ENCODE peak calls at places on chromosomes 3 and 15, in four cellular contexts. One of them, this sample, is unnamed.
A peak's percentile ranks its signal among the peaks of the same experiment; 100 is the strongest.

GRCh38 chr3:21779909-21780308 is 28.9 kb upstream of the ZNF385D start:
- DNase-seq in fibroblast of lung: no peak
- DNase-seq in astrocyte of the cerebellum: no peak
- DNase-seq in body of pancreas: no peak
- DNase-seq in this sample: no peak

GRCh38 chr3:8353364-8353763 is 148.3 kb upstream of the LMCD1 start:
- DNase-seq in fibroblast of lung: no peak
- DNase-seq in astrocyte of the cerebellum: no peak
- DNase-seq in body of pancreas: no peak
- DNase-seq in this sample: no peak

GRCh38 chr3:9553021-9553948 is at the start of gene LHFPL4:
- DNase-seq in fibroblast of lung: no peak
- DNase-seq in astrocyte of the cerebellum: no peak
- DNase-seq in body of pancreas: peak; percentile 8
- DNase-seq in this sample: no peak

GRCh38 chr3:63159764-63160163 is 118.3 kb upstream of the SYNPR start:
- DNase-seq in fibroblast of lung: no peak
- DNase-seq in astrocyte of the cerebellum: no peak
- DNase-seq in body of pancreas: no peak
- DNase-seq in this sample: no peak

GRCh38 chr15:62083168-62084154 is 16.7 kb downstream of the C2CD4A start:
- DNase-seq in fibroblast of lung: no peak
- DNase-seq in astrocyte of the cerebellum: no peak
- DNase-seq in body of pancreas: no peak
- DNase-seq in this sample: no peak

GRCh38 chr15:29032776-29033175 is 147.0 kb downstream of the APBA2 start:
- DNase-seq in fibroblast of lung: no peak
- DNase-seq in astrocyte of the cerebellum: no peak
- DNase-seq in body of pancreas: no peak
- DNase-seq in this sample: no peak

GRCh38 chr3:14228611-14229470 is 50.2 kb downstream of the LSM3 start:
- DNase-seq in fibroblast of lung: no peak
- DNase-seq in astrocyte of the cerebellum: no peak
- DNase-seq in body of pancreas: no peak
- DNase-seq in this sample: no peak

GRCh38 chr3:66655119-66655518 is 154.3 kb upstream of the LRIG1 start:
- DNase-seq in fibroblast of lung: no peak
- DNase-seq in astrocyte of the cerebellum: no peak
- DNase-seq in body of pancreas: no peak
- DNase-seq in this sample: no peak

GRCh38 chr3:42900731-42901420 is 5.1 kb upstream of the ZNF662 start:
- DNase-seq in fibroblast of lung: no peak
- DNase-seq in astrocyte of the cerebellum: no peak
- DNase-seq in body of pancreas: no peak
- DNase-seq in this sample: no peak

GRCh38 chr3:129278970-129279906 is 568 bp downstream of the HMCES start:
- DNase-seq in fibroblast of lung: peak; percentile 34
- DNase-seq in astrocyte of the cerebellum: no peak
- DNase-seq in body of pancreas: peak; percentile 31
- DNase-seq in this sample: no peak

GRCh38 chr15:35545825-35546580 is at the start of gene DPH6:
- DNase-seq in fibroblast of lung: peak; percentile 85
- DNase-seq in astrocyte of the cerebellum: no peak
- DNase-seq in body of pancreas: peak; percentile 86
- DNase-seq in this sample: peak; percentile 3

GRCh38 chr15:89335289-89336041 is 841 bp upstream of the POLG start:
- DNase-seq in fibroblast of lung: no peak
- DNase-seq in astrocyte of the cerebellum: peak; percentile 6
- DNase-seq in body of pancreas: no peak
- DNase-seq in this sample: no peak

GRCh38 chr15:98547741-98548166 is 100.6 kb upstream of the IGF1R start:
- DNase-seq in fibroblast of lung: peak; percentile 83
- DNase-seq in astrocyte of the cerebellum: no peak
- DNase-seq in body of pancreas: no peak
- DNase-seq in this sample: no peak

GRCh38 chr15:60865507-60865906 is 363.6 kb downstream of the RORA start:
- DNase-seq in fibroblast of lung: no peak
- DNase-seq in astrocyte of the cerebellum: no peak
- DNase-seq in body of pancreas: no peak
- DNase-seq in this sample: no peak

GRCh38 chr3:130900959-130901358 is 7.1 kb downstream of the ATP2C1 start:
- DNase-seq in fibroblast of lung: no peak
- DNase-seq in astrocyte of the cerebellum: no peak
- DNase-seq in body of pancreas: no peak
- DNase-seq in this sample: no peak

GRCh38 chr15:67820147-67820991 is 4.9 kb upstream of the SKOR1 start:
- DNase-seq in fibroblast of lung: no peak
- DNase-seq in astrocyte of the cerebellum: no peak
- DNase-seq in body of pancreas: no peak
- DNase-seq in this sample: no peak

GRCh38 chr15:83567318-83567717 is 86.6 kb upstream of the ADAMTSL3 start:
- DNase-seq in fibroblast of lung: no peak
- DNase-seq in astrocyte of the cerebellum: no peak
- DNase-seq in body of pancreas: no peak
- DNase-seq in this sample: no peak

GRCh38 chr15:71364117-71364584 is 248.9 kb downstream of the THSD4 start:
- DNase-seq in fibroblast of lung: no peak
- DNase-seq in astrocyte of the cerebellum: no peak
- DNase-seq in body of pancreas: no peak
- DNase-seq in this sample: no peak

GRCh38 chr15:66670198-66670597 is 31.8 kb upstream of the SMAD6 start:
- DNase-seq in fibroblast of lung: no peak
- DNase-seq in astrocyte of the cerebellum: no peak
- DNase-seq in body of pancreas: no peak
- DNase-seq in this sample: no peak

GRCh38 chr15:58229297-58229768 is 91.2 kb downstream of the AQP9 start:
- DNase-seq in fibroblast of lung: no peak
- DNase-seq in astrocyte of the cerebellum: no peak
- DNase-seq in body of pancreas: no peak
- DNase-seq in this sample: no peak

GRCh38 chr3:178195824-178196223 is 340.4 kb upstream of the KCNMB2 start:
- DNase-seq in fibroblast of lung: peak; percentile 19
- DNase-seq in astrocyte of the cerebellum: peak; percentile 12
- DNase-seq in body of pancreas: no peak
- DNase-seq in this sample: no peak

GRCh38 chr3:156483961-156484787 is 70.7 kb downstream of the SSR3 start:
- DNase-seq in fibroblast of lung: peak; percentile 69
- DNase-seq in astrocyte of the cerebellum: peak; percentile 60
- DNase-seq in body of pancreas: no peak
- DNase-seq in this sample: no peak

GRCh38 chr3:49053543-49053942 is 24.3 kb upstream of the IMPDH2 start:
- DNase-seq in fibroblast of lung: no peak
- DNase-seq in astrocyte of the cerebellum: no peak
- DNase-seq in body of pancreas: no peak
- DNase-seq in this sample: no peak

GRCh38 chr15:63288778-63289378 is 11.5 kb downstream of the APH1B start:
- DNase-seq in fibroblast of lung: peak; percentile 78
- DNase-seq in astrocyte of the cerebellum: peak; percentile 54
- DNase-seq in body of pancreas: no peak
- DNase-seq in this sample: no peak

GRCh38 chr3:126463521-126463920 is 12.2 kb downstream of the ZXDC start:
- DNase-seq in fibroblast of lung: no peak
- DNase-seq in astrocyte of the cerebellum: no peak
- DNase-seq in body of pancreas: peak; percentile 82
- DNase-seq in this sample: no peak

GRCh38 chr3:32423534-32423933 is 31.9 kb downstream of the CMTM7 start:
- DNase-seq in fibroblast of lung: no peak
- DNase-seq in astrocyte of the cerebellum: no peak
- DNase-seq in body of pancreas: no peak
- DNase-seq in this sample: no peak

GRCh38 chr15:65072027-65072426 is 4.2 kb upstream of the RASL12 start:
- DNase-seq in fibroblast of lung: no peak
- DNase-seq in astrocyte of the cerebellum: no peak
- DNase-seq in body of pancreas: no peak
- DNase-seq in this sample: no peak

GRCh38 chr15:75685195-75685594 is 27.5 kb downstream of the CSPG4 start:
- DNase-seq in fibroblast of lung: no peak
- DNase-seq in astrocyte of the cerebellum: no peak
- DNase-seq in body of pancreas: no peak
- DNase-seq in this sample: no peak

GRCh38 chr15:36863551-36863950 is 236.8 kb downstream of the MEIS2 start:
- DNase-seq in fibroblast of lung: peak; percentile 17
- DNase-seq in astrocyte of the cerebellum: no peak
- DNase-seq in body of pancreas: no peak
- DNase-seq in this sample: no peak

GRCh38 chr3:27224197-27224596 is 145.0 kb downstream of the NEK10 start:
- DNase-seq in fibroblast of lung: no peak
- DNase-seq in astrocyte of the cerebellum: no peak
- DNase-seq in body of pancreas: no peak
- DNase-seq in this sample: no peak

GRCh38 chr15:100348578-100348977 is 6.8 kb upstream of the ADAMTS17 start:
- DNase-seq in fibroblast of lung: no peak
- DNase-seq in astrocyte of the cerebellum: no peak
- DNase-seq in body of pancreas: no peak
- DNase-seq in this sample: no peak

GRCh38 chr3:130242850-130243569 is 102.5 kb upstream of the COL6A5 start:
- DNase-seq in fibroblast of lung: peak; percentile 18
- DNase-seq in astrocyte of the cerebellum: no peak
- DNase-seq in body of pancreas: no peak
- DNase-seq in this sample: no peak

GRCh38 chr3:160401301-160402095 is 2.0 kb downstream of the SMC4 start:
- DNase-seq in fibroblast of lung: peak; percentile 86
- DNase-seq in astrocyte of the cerebellum: no peak
- DNase-seq in body of pancreas: no peak
- DNase-seq in this sample: no peak

GRCh38 chr3:136351351-136351750 is 101.2 kb downstream of the PCCB start:
- DNase-seq in fibroblast of lung: no peak
- DNase-seq in astrocyte of the cerebellum: no peak
- DNase-seq in body of pancreas: no peak
- DNase-seq in this sample: no peak

GRCh38 chr3:10855871-10856662 is 40.0 kb downstream of the SLC6A11 start:
- DNase-seq in fibroblast of lung: no peak
- DNase-seq in astrocyte of the cerebellum: no peak
- DNase-seq in body of pancreas: no peak
- DNase-seq in this sample: no peak

GRCh38 chr3:45573591-45573990 is 21.0 kb upstream of the LIMD1 start:
- DNase-seq in fibroblast of lung: no peak
- DNase-seq in astrocyte of the cerebellum: no peak
- DNase-seq in body of pancreas: no peak
- DNase-seq in this sample: no peak

GRCh38 chr3:193499152-193499551 is 55.5 kb downstream of the ATP13A4 start:
- DNase-seq in fibroblast of lung: no peak
- DNase-seq in astrocyte of the cerebellum: no peak
- DNase-seq in body of pancreas: no peak
- DNase-seq in this sample: no peak

GRCh38 chr15:74312445-74313007 is 54.9 kb downstream of the CYP11A1 start:
- DNase-seq in fibroblast of lung: no peak
- DNase-seq in astrocyte of the cerebellum: no peak
- DNase-seq in body of pancreas: peak; percentile 42
- DNase-seq in this sample: no peak
- H3K4me3 ChIP-seq in fibroblast of lung: no peak overlapping the region
- H3K4me3 ChIP-seq in astrocyte of the cerebellum: no peak overlapping the region
- H3K4me3 ChIP-seq in body of pancreas: no peak overlapping the region
- H3K4me3 ChIP-seq in this sample: no peak overlapping the region

DNA sequence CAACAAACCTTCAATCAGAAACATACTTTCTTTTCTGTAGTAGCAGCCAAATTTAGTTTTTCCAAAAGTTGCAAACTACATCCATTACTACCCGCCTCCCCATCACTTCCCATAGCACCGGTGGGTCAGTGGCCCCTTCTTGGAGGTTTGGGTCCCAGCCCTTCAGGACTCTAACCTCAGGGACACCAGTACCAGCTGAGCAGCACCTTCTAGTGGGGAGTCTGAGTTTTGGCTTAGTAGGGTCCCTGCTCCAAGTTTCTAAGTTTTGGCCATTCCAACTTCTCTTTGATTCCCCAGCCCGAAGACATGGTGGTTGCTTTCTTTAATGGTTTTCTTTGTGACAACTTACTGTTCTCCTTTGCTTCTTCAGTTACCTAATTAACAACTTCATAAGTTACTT is 160.6 kb downstream of the ECT2 start:
- DNase-seq in fibroblast of lung: no peak
- DNase-seq in astrocyte of the cerebellum: no peak
- DNase-seq in body of pancreas: no peak
- DNase-seq in this sample: no peak
- TF ChIP-seq CTCF in fibroblast of lung: no peak
- TF ChIP-seq CTCF in astrocyte of the cerebellum: no peak
- TF ChIP-seq CTCF in body of pancreas: no peak
- TF ChIP-seq CTCF in this sample: no peak

DNA sequence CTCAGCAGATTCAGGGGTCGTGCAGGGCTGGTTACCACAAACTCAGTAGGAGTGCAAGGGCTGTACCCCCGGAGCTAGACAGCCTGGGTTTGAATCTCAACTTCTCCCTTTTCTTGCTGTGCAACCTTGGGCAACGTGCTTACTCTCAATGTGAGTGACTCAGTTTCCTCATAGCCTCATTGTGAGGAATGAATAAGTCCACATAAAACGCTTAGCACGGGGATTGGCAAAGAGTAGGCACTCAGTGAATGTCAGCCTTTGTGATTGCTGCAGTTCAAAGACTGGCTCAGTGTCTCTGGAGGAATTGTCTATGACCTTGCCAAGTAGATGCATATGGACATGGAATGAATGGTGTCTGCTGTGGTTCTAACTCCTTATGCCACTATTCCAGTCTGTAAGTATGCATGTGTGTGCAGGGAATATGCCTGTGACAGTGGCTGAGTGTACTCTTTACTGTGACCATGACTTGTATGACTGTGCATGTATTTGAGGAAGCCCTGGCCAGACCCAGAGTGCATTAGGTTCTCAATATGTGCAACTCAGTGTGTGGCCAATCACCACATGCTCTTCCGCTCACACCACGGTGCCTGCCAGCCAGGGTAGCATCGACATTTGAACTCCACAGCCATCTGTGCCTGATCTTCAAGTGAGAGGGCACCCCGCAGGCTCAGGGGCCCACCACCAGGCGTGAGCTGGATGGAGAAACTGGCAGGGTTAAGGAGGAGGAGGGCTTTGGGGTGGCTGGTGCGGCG is 900 bp upstream of the HYAL3 start:
- DNase-seq in fibroblast of lung: no peak
- DNase-seq in astrocyte of the cerebellum: no peak
- DNase-seq in body of pancreas: peak; percentile 38
- DNase-seq in this sample: no peak
- H3K4me3 ChIP-seq in fibroblast of lung: peak overlapping the region; percentile 47
- H3K4me3 ChIP-seq in astrocyte of the cerebellum: peak overlapping the region; percentile 79
- H3K4me3 ChIP-seq in body of pancreas: no peak overlapping the region
- H3K4me3 ChIP-seq in this sample: peak overlapping the region; percentile 62

DNA sequence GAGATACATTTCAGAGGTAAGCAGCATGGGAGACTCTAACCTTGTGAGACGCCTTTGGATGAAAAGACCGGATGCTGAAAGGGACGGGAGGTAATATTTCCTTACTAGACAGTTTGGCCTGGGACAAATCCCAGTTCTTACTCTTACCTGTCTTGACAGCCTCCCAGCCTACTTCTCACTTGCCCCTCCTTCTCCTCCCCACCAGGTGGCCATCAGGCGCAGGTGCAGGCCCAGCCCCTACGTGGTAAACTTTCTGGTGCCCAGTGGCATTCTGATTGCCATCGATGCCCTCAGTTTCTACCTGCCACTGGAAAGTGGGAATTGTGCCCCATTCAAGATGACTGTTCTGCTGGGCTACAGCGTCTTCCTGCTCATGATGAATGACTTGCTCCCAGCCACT is 6.3 kb downstream of the HTR3D start:
- DNase-seq in fibroblast of lung: no peak
- DNase-seq in astrocyte of the cerebellum: no peak
- DNase-seq in body of pancreas: no peak
- DNase-seq in this sample: no peak
- TF ChIP-seq CTCF in fibroblast of lung: no peak
- TF ChIP-seq CTCF in astrocyte of the cerebellum: no peak
- TF ChIP-seq CTCF in body of pancreas: no peak
- TF ChIP-seq CTCF in this sample: no peak